ENCODE peak calls at places on chromosome 5, in four cellular contexts. U is ovary, R is A549, F is suprapubic skin. S is an unnamed sample.

GRCh38 chr5:54021413-54022155 is 288.8 kb downstream of the ARL15 start:
- DNase-seq in R (no peak), U (no peak), F (no peak), S (no peak)

GRCh38 chr5:2894347-2895135 is 143.1 kb upstream of the IRX2 start:
- DNase-seq in U (no peak), F (peak; percentile 69), R (no peak), S (no peak)

GRCh38 chr5:75052461-75053285 is at the start of gene GCNT4:
- DNase-seq in U (peak; percentile 74), F (no peak), R (peak; percentile 56), S (peak; percentile 16)

GRCh38 chr5:34789021-34789531 is 49.9 kb upstream of the TTC23L start:
- DNase-seq in F (no peak), U (no peak), R (peak; percentile 29), S (no peak)

GRCh38 chr5:52983731-52984620 is 5.2 kb upstream of the ITGA2 start:
- DNase-seq in U (no peak), R (no peak), F (no peak), S (no peak)

GRCh38 chr5:114362977-114363721 is 1.3 kb downstream of the KCNN2 start:
- DNase-seq in F (peak; percentile 76), U (no peak), R (peak; percentile 14), S (no peak)

GRCh38 chr5:8905021-8905420 is 640.9 kb downstream of the SEMA5A start:
- DNase-seq in F (no peak), U (no peak), R (no peak), S (no peak)

GRCh38 chr5:178286226-178287090 is 53.9 kb upstream of the PHYKPL start:
- DNase-seq in R (no peak), F (no peak), U (no peak), S (no peak)

GRCh38 chr5:153629027-153629426 is 138.6 kb downstream of the GRIA1 start:
- DNase-seq in R (peak; percentile 56), U (peak; percentile 29), F (no peak), S (no peak)

GRCh38 chr5:133370281-133370890 is 242.0 kb downstream of the FSTL4 start:
- DNase-seq in R (no peak), F (peak; percentile 61), U (no peak), S (no peak)

GRCh38 chr5:92652735-92653134 is 928.3 kb downstream of the NR2F1-AS1 start:
- DNase-seq in F (no peak), U (no peak), R (no peak), S (no peak)

GRCh38 chr5:116557669-116558271 is 16.9 kb downstream of the SEMA6A start:
- DNase-seq in F (no peak), R (peak; percentile 33), U (no peak), S (peak; percentile 33)

GRCh38 chr5:144068926-144069325 is 101.5 kb downstream of the YIPF5 start:
- DNase-seq in F (no peak), R (no peak), U (no peak), S (no peak)

GRCh38 chr5:13987843-13988464 is 43.5 kb upstream of the DNAH5 start:
- DNase-seq in U (no peak), F (no peak), R (peak; percentile 74), S (peak; percentile 23)

GRCh38 chr5:38556599-38557308 is at the start of gene LIFR:
- DNase-seq in F (peak; percentile 87), R (peak; percentile 85), U (peak; percentile 92), S (peak; percentile 70)

GRCh38 chr5:68116408-68116807 is 99.1 kb upstream of the PIK3R1 start:
- DNase-seq in R (no peak), F (no peak), U (no peak), S (no peak)

GRCh38 chr5:52800394-52801213 is 12.9 kb downstream of the ITGA1 start:
- DNase-seq in F (peak; percentile 83), R (peak; percentile 73), U (peak; percentile 66), S (peak; percentile 21)

GRCh38 chr5:142290574-142291299 is 34.1 kb downstream of the SPRY4 start:
- DNase-seq in U (no peak), F (no peak), R (no peak), S (no peak)

GRCh38 chr5:42791151-42791550 is 20.5 kb downstream of the SELENOP start:
- DNase-seq in F (no peak), U (no peak), R (no peak), S (no peak)

GRCh38 chr5:36459191-36460135 is 146.9 kb upstream of the SLC1A3 start:
- DNase-seq in F (no peak), U (no peak), R (peak; percentile 37), S (no peak)

GRCh38 chr5:150155258-150156032 is at the start of gene PDGFRB:
- DNase-seq in R (no peak), U (peak; percentile 96), F (peak; percentile 95), S (peak; percentile 93)

GRCh38 chr5:177442066-177442836 is 4.4 kb upstream of the PRR7 start:
- DNase-seq in F (no peak), R (no peak), U (no peak), S (no peak)

GRCh38 chr5:472656-473343 is 29.8 kb downstream of the EXOC3 start:
- DNase-seq in U (peak; percentile 94), R (peak; percentile 76), F (peak; percentile 91), S (peak; percentile 73)

GRCh38 chr5:43171926-43172325 is 20.1 kb upstream of the NIM1K start:
- DNase-seq in F (no peak), U (no peak), R (no peak), S (no peak)

GRCh38 chr5:5313081-5313736 is 109.3 kb upstream of the ICE1 start:
- DNase-seq in U (no peak), F (no peak), R (no peak), S (no peak)

GRCh38 chr5:181280251-181280762 is 19.4 kb upstream of the TRIM52 start:
- DNase-seq in U (no peak), F (no peak), R (no peak), S (no peak)

GRCh38 chr5:165538065-165538464 is 2032.6 kb downstream of the MAT2B start:
- DNase-seq in R (no peak), U (no peak), F (no peak), S (no peak)

GRCh38 chr5:125558466-125558865 is 812.0 kb upstream of the ZNF608 start:
- DNase-seq in U (no peak), F (no peak), R (no peak), S (no peak)

GRCh38 chr5:35333366-35333765 is 103.1 kb upstream of the PRLR start:
- DNase-seq in U (no peak), R (no peak), F (no peak), S (no peak)

GRCh38 chr5:7756453-7756852 is 94.5 kb downstream of the CFAP90 start:
- DNase-seq in U (no peak), R (no peak), F (no peak), S (no peak)

GRCh38 chr5:7755958-7756357 is 95.0 kb downstream of the CFAP90 start:
- DNase-seq in R (no peak), U (no peak), F (no peak), S (no peak)

GRCh38 chr5:7754490-7754889 is 96.4 kb downstream of the CFAP90 start:
- DNase-seq in F (no peak), R (no peak), U (no peak), S (no peak)

GRCh38 chr5:7753596-7753995 is 97.3 kb downstream of the CFAP90 start:
- DNase-seq in U (no peak), R (no peak), F (no peak), S (no peak)

GRCh38 chr5:7754997-7755596 is 95.8 kb downstream of the CFAP90 start:
- DNase-seq in U (peak; percentile 71), F (no peak), R (peak; percentile 72), S (no peak)
- TF ChIP-seq CTCF in U (peak; percentile 41), F (peak; percentile 20), R (peak; percentile 54), S (peak; percentile 64)

DNA sequence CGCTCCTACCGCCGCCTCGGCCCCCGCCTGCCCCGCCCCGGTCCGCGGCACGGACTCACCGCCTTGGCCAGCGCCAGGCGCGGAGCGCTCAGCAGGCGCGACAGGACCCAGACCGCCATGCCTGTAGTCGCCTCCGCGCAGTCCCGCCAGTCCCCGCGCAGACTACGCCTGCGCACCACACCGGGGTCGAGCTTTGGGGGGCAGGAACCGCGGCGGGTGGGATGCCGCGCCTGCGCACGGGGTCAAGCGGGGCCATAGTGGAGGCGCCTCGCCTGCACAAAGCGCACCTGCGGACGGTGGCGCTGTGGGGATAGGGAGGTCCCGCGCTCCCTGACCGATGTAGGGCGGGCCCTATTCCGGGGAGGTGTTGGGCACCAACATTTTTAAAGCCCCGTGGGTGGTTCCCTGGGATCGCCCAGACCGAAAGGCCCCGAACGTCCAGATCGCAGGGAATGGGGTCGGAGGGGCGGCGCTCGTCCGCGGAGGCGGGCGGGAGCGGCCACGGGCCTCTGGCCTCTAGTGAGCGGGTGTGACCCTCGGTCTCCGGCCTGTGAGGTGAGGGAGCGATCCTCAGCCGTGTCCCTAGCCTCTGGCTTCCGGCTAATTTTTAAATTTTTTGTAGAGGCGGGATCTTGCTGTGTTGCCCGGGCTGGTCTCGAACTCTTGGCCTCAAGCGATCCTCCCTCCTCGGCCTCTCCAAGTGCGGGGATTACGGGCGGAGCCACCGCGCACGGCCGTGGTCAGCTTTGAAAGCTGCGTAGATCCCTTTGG is 70.8 kb upstream of the LPCAT1 start:
- DNase-seq in R (peak; percentile 79), U (peak; percentile 86), F (no peak), S (peak; percentile 11)
- TF ChIP-seq EP300 in R (no peak), U (no peak), F (no peak), S (no peak)

GRCh38 chr5:172144291-172144815 is 43.7 kb downstream of the STK10 start:
- DNase-seq in F (no peak), U (no peak), R (no peak), S (peak; percentile 63)
- H3K4me1 ChIP-seq in F (peaks cover 6% of the 10 kb centered on the region), U (no peaks in the 10 kb centered on the region), R (peaks cover 4% of the 10 kb centered on the region), S (peaks cover 22% of the 10 kb centered on the region)

DNA sequence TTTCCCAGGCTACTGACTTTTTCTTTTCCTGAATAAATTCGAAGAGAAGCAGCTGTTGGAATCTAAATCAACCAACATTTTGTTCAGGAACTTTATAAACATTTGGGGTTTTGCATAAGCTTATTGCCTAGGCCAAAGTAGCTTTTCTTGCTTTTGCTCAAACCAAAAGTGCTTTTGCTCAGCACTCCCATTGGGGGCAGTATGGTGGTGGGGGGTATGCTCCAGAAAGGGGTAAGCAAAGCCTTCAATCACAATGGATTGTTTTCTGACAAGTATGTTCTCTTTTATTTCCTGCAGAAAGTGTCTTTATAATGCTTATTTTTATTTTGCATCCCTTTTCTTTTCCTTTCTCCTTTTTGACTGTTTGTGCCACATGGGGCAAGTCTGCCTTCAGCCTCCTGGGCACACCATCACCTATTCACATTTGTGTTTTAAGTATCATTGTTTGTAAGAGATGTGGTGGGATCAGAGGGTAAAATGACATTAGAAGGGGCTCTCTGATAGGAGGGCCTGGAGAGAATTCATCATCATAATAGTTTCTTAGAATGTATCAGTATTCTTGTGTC is 86.0 kb downstream of the PRDM6 start:
- DNase-seq in R (no peak), U (no peak), F (no peak), S (no peak)
- TF ChIP-seq CTCF in R (no peak), U (no peak), F (no peak), S (no peak)

GRCh38 chr5:107607656-107608368 is 62.9 kb downstream of the EFNA5 start:
- DNase-seq in R (peak; percentile 12), F (no peak), U (no peak), S (no peak)
- TF ChIP-seq EP300 in R (no peak), F (no peak), U (no peak), S (no peak)